ENCODE peak calls at places on chromosomes 3 and 15, in nine cellular contexts. D, X, Q, C, B, W, E, N and A are unnamed samples.

GRCh38 chr3:37974121-37974927 is 16.3 kb upstream of the VILL start:
- DNase-seq in D (peak), X (peak), Q (no peak), C (peak), B (peak), W (peak), E (peak), N (peak), A (peak)

GRCh38 chr3:194691481-194692281 is 6.0 kb downstream of the FAM43A start:
- DNase-seq in D (no peak), X (no peak), Q (no peak), C (peak), B (peak), W (no peak), E (peak), N (no peak), A (peak)

GRCh38 chr3:18900994-18901393 is 247.3 kb upstream of the KCNH8 start:
- DNase-seq in D (no peak), X (no peak), Q (no peak), C (no peak), B (no peak), W (no peak), E (no peak), N (no peak), A (peak)

GRCh38 chr3:27528798-27529197 is 44.6 kb upstream of the SLC4A7 start:
- DNase-seq in D (no peak), X (no peak), Q (no peak), C (no peak), B (no peak), W (no peak), E (no peak), N (no peak), A (no peak)

GRCh38 chr15:92846716-92847115 is 53.4 kb upstream of the CHD2 start:
- DNase-seq in D (no peak), X (peak), Q (no peak), C (no peak), B (no peak), W (no peak), E (no peak), N (peak), A (no peak)

GRCh38 chr15:75620776-75621536 is 4.6 kb downstream of the SNUPN start:
- DNase-seq in D (peak), X (peak), Q (peak), C (no peak), B (no peak), W (no peak), E (no peak), N (peak), A (no peak)

GRCh38 chr3:192850501-192850981 is 67.1 kb downstream of the MB21D2 start:
- DNase-seq in D (peak), X (peak), Q (no peak), C (no peak), B (no peak), W (no peak), E (no peak), N (peak), A (no peak)

GRCh38 chr3:133776794-133777438 is 28.7 kb upstream of the SRPRB start:
- DNase-seq in D (no peak), X (peak), Q (no peak), C (no peak), B (no peak), W (no peak), E (no peak), N (no peak), A (no peak)

GRCh38 chr3:184864012-184864411 is 52.0 kb downstream of the VPS8 start:
- DNase-seq in D (no peak), X (no peak), Q (no peak), C (no peak), B (no peak), W (no peak), E (no peak), N (no peak), A (no peak)

GRCh38 chr15:66654718-66655375 is 47.2 kb upstream of the SMAD6 start:
- DNase-seq in D (no peak), X (no peak), Q (no peak), C (no peak), B (peak), W (no peak), E (no peak), N (no peak), A (no peak)

GRCh38 chr3:189324538-189325138 is 152.9 kb downstream of the TPRG1 start:
- DNase-seq in D (peak), X (peak), Q (peak), C (no peak), B (peak), W (peak), E (no peak), N (peak), A (no peak)

GRCh38 chr15:38128389-38128788 is 124.2 kb upstream of the SPRED1 start:
- DNase-seq in D (no peak), X (peak), Q (no peak), C (no peak), B (no peak), W (no peak), E (no peak), N (peak), A (no peak)

GRCh38 chr15:99447497-99448371 is 118.0 kb upstream of the MEF2A start:
- DNase-seq in D (no peak), X (peak), Q (no peak), C (peak), B (peak), W (peak), E (no peak), N (no peak), A (no peak)

GRCh38 chr3:174329321-174329720 is 529.8 kb upstream of the NAALADL2 start:
- DNase-seq in D (no peak), X (peak), Q (peak), C (no peak), B (no peak), W (no peak), E (no peak), N (peak), A (no peak)

GRCh38 chr3:127679534-127680145 is 6.9 kb downstream of the ABTB1 start:
- DNase-seq in D (no peak), X (no peak), Q (no peak), C (peak), B (no peak), W (no peak), E (no peak), N (no peak), A (no peak)

GRCh38 chr3:172106989-172107388 is 67.6 kb downstream of the FNDC3B start:
- DNase-seq in D (peak), X (no peak), Q (no peak), C (no peak), B (no peak), W (peak), E (no peak), N (no peak), A (peak)

GRCh38 chr3:112143251-112143650 is 10.2 kb upstream of the GCSAM start:
- DNase-seq in D (no peak), X (no peak), Q (no peak), C (no peak), B (no peak), W (no peak), E (no peak), N (no peak), A (no peak)

GRCh38 chr3:31559872-31560534 is 27.3 kb downstream of the STT3B start:
- DNase-seq in D (no peak), X (no peak), Q (no peak), C (no peak), B (no peak), W (no peak), E (no peak), N (no peak), A (no peak)